ENCODE peak calls at places on chromosomes 1 and 21, in nine cellular contexts. T is H9, E is IMR-90, J is PC-3, C is neural progenitor cell, Y is adrenal gland, V is body of pancreas, R is left lung, F is heart right ventricle. L is an unnamed sample.
A peak's percentile ranks its signal among the peaks of the same experiment; 100 is the strongest.

GRCh38 chr1:89761901-89762300 is 58.9 kb upstream of the LRRC8D start:
- DNase-seq in T (no peak), E (no peak), J (no peak), C (no peak), Y (peak; percentile 28), V (peak; percentile 18), R (no peak), F (no peak), L (no peak)

GRCh38 chr1:204094262-204095247 is 21.6 kb downstream of the SOX13 start:
- DNase-seq in T (no peak), E (no peak), J (peak; percentile 36), C (peak; percentile 86), Y (no peak), V (no peak), R (peak; percentile 47), F (peak; percentile 39), L (no peak)

GRCh38 chr1:224435318-224435763 is 744 bp upstream of the WDR26 start:
- DNase-seq in T (peak; percentile 30), E (peak; percentile 95), J (peak; percentile 65), C (peak; percentile 18), Y (no peak), V (no peak), R (no peak), F (no peak), L (no peak)

GRCh38 chr1:205998457-205999241 is 4.5 kb downstream of the RAB7B start:
- DNase-seq in T (no peak), E (no peak), J (no peak), C (peak; percentile 60), Y (no peak), V (no peak), R (no peak), F (no peak), L (no peak)

GRCh38 chr1:202016022-202016624 is 5.7 kb downstream of the ELF3 start:
- DNase-seq in T (no peak), E (peak; percentile 78), J (no peak), C (no peak), Y (no peak), V (peak; percentile 48), R (no peak), F (no peak), L (no peak)

GRCh38 chr1:74468982-74469603 is 43.3 kb downstream of the LRRC53 start:
- DNase-seq in T (no peak), E (peak; percentile 56), J (peak; percentile 76), C (peak; percentile 63), Y (no peak), V (no peak), R (no peak), F (no peak), L (no peak)

GRCh38 chr1:204883405-204883804 is 12.7 kb downstream of the NFASC start:
- DNase-seq in T (no peak), E (no peak), J (no peak), C (peak; percentile 6), Y (no peak), V (no peak), R (no peak), F (no peak), L (no peak)

GRCh38 chr1:164587617-164588367 is 28.8 kb downstream of the PBX1 start:
- DNase-seq in T (no peak), E (no peak), J (peak; percentile 7), C (peak; percentile 54), Y (no peak), V (no peak), R (no peak), F (no peak), L (no peak)

GRCh38 chr21:35227774-35228173 is 178.7 kb upstream of the RUNX1 start:
- DNase-seq in T (no peak), E (no peak), J (no peak), C (no peak), Y (no peak), V (no peak), R (no peak), F (no peak), L (no peak)

GRCh38 chr1:10724948-10725852 is 71.2 kb downstream of the CASZ1 start:
- DNase-seq in T (no peak), E (peak; percentile 8), J (peak; percentile 25), C (no peak), Y (no peak), V (peak; percentile 88), R (peak; percentile 46), F (no peak), L (no peak)

GRCh38 chr1:205313681-205314308 is 7.8 kb downstream of the NUAK2 start:
- DNase-seq in T (peak; percentile 94), E (peak; percentile 86), J (no peak), C (peak; percentile 100), Y (peak; percentile 42), V (peak; percentile 39), R (peak; percentile 75), F (peak; percentile 56), L (no peak)

GRCh38 chr1:109788695-109789521 is 25.2 kb upstream of the EPS8L3 start:
- DNase-seq in T (peak; percentile 78), E (no peak), J (peak; percentile 39), C (peak; percentile 51), Y (no peak), V (no peak), R (peak; percentile 30), F (no peak), L (no peak)

GRCh38 chr1:234875328-234875952 is 253.2 kb downstream of the TOMM20 start:
- DNase-seq in T (no peak), E (no peak), J (no peak), C (no peak), Y (no peak), V (peak; percentile 89), R (peak; percentile 73), F (no peak), L (no peak)

GRCh38 chr1:155026588-155026987 is 7.0 kb downstream of the DCST2 start:
- DNase-seq in T (no peak), E (peak; percentile 14), J (peak; percentile 71), C (no peak), Y (no peak), V (no peak), R (no peak), F (no peak), L (no peak)

GRCh38 chr1:89620664-89621063 is 12.3 kb upstream of the LRRC8C start:
- DNase-seq in T (no peak), E (no peak), J (no peak), C (no peak), Y (no peak), V (no peak), R (no peak), F (no peak), L (no peak)

GRCh38 chr1:181676269-181676668 is 193.0 kb downstream of the CACNA1E start:
- DNase-seq in T (peak; percentile 53), E (peak; percentile 4), J (peak; percentile 32), C (peak; percentile 70), Y (no peak), V (peak; percentile 29), R (no peak), F (no peak), L (no peak)

GRCh38 chr21:44489962-44490361 is 34.7 kb downstream of the LRRC3 start:
- DNase-seq in T (no peak), E (no peak), J (no peak), C (peak; percentile 45), Y (no peak), V (no peak), R (no peak), F (no peak), L (no peak)
- TF ChIP-seq CTCF in T (peak; percentile 71), E (no peak), J (peak; percentile 61), C (peak; percentile 57), Y (no peak), V (no peak), R (no peak), F (no peak), L (no peak)

DNA sequence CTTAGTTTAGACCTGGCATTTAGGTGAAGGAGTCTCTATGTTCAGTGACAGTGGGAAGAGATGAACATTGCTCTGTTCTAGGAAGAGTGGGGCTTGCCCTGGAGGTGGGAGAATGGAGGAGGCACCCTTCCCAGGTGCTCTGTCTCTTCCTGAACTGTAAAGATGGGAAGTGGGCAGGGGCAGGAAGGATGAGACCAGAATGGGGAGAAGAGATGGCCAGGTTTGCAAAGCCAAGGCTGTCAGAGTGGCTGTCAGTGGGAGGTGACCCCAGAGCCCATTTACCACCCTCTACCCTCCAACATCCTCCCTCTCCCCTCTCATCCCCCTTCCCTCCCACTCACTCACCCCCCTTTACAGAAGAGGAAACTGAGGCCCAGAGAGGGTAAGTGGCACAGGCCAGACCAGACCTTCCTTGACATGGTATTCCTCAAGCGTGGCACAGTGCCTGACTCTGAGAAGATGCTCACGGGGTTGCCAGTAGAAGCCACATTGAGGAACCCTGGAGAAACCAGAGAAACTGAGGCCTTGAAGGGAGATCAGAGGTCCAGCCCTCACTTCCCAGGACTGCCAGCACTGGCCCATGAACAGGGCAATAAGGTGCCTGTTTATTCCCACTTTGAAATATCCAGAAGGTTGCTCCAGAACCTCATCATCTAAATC is 1.4 kb upstream of the IGSF8 start:
- DNase-seq in T (no peak), E (no peak), J (no peak), C (no peak), Y (no peak), V (no peak), R (no peak), F (no peak), L (no peak)
- H3K27ac ChIP-seq in T (no peak overlapping the region), E (no peak overlapping the region), J (no peak overlapping the region), C (no peak overlapping the region), Y (peak overlapping the region; percentile 86), V (peak overlapping the region; percentile 94), R (peak overlapping the region; percentile 89), F (peak overlapping the region; percentile 90), L (peak overlapping the region; percentile 93)

GRCh38 chr21:18902641-18903040 is 499.1 kb upstream of the TMPRSS15 start:
- DNase-seq in T (no peak), E (no peak), J (no peak), C (no peak), Y (no peak), V (no peak), R (no peak), F (no peak), L (no peak)

GRCh38 chr21:18893411-18893810 is 489.8 kb upstream of the TMPRSS15 start:
- DNase-seq in T (no peak), E (no peak), J (no peak), C (no peak), Y (no peak), V (no peak), R (no peak), F (no peak), L (no peak)

DNA sequence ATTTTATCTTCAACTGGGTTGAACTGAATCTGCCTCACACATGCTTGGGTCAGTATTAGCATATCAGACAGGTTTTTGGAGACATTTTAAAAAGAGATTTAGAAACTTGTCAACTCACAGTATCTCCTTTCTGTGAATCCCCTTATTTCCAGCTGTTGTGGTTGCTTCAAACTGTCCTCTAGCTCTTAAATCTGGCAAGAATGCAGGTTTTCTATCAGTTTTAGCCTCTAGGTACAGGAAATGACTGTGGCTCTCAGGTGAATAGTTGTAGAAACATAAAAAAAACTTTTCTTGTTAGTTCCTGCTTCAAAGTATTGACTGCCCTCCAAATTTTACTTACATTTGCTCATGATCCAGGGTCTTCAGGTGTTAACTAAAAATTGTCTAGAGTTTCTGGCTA is 495.7 kb upstream of the TMPRSS15 start:
- DNase-seq in T (no peak), E (no peak), J (no peak), C (no peak), Y (no peak), V (no peak), R (no peak), F (no peak), L (no peak)
- H3K9me3 ChIP-seq in T (no peaks in the 10 kb centered on the region), E (peaks cover 2% of the 10 kb centered on the region), J (no peaks in the 10 kb centered on the region), C (no peaks in the 10 kb centered on the region), Y (no peaks in the 10 kb centered on the region), V (no peaks in the 10 kb centered on the region), R (no peaks in the 10 kb centered on the region), F (no peaks in the 10 kb centered on the region), L (peaks cover 8% of the 10 kb centered on the region)

GRCh38 chr1:55844322-55844721 is 629.2 kb upstream of the USP24 start:
- DNase-seq in T (no peak), E (no peak), J (no peak), C (no peak), Y (no peak), V (no peak), R (no peak), F (no peak), L (no peak)

GRCh38 chr1:55848906-55849305 is 633.7 kb upstream of the USP24 start:
- DNase-seq in T (peak; percentile 45), E (peak; percentile 73), J (peak; percentile 59), C (peak; percentile 65), Y (no peak), V (peak; percentile 8), R (no peak), F (no peak), L (no peak)
- TF ChIP-seq CTCF in T (peak; percentile 69), E (peak; percentile 56), J (peak; percentile 64), C (peak; percentile 58), Y (no peak), V (no peak), R (no peak), F (no peak), L (no peak)

L was measured in CD4-positive, alpha-beta T cell.